ENCODE peak calls at places on chromosomes 3 and 15, in four cellular contexts. One of them, this sample, is unnamed.

GRCh38 chr3:190546881-190547510 is 33.1 kb downstream of the IL1RAP start:
- DNase-seq in K562: no peak
- DNase-seq in GM12878: no peak
- DNase-seq in IMR-90: no peak
- DNase-seq in this sample: no peak

GRCh38 chr3:46853441-46854410 is 9.5 kb downstream of the MYL3 start:
- DNase-seq in K562: no peak
- DNase-seq in GM12878: no peak
- DNase-seq in IMR-90: no peak
- DNase-seq in this sample: no peak

GRCh38 chr3:49638445-49638844 is 35.7 kb upstream of the APEH start:
- DNase-seq in K562: peak
- DNase-seq in GM12878: no peak
- DNase-seq in IMR-90: peak
- DNase-seq in this sample: peak

GRCh38 chr15:91660174-91660649 is 193.3 kb upstream of the SLCO3A1 start:
- DNase-seq in K562: no peak
- DNase-seq in GM12878: no peak
- DNase-seq in IMR-90: no peak
- DNase-seq in this sample: peak

GRCh38 chr3:111151438-111151837 is 79.8 kb downstream of the NECTIN3 start:
- DNase-seq in K562: no peak
- DNase-seq in GM12878: no peak
- DNase-seq in IMR-90: peak
- DNase-seq in this sample: no peak

GRCh38 chr3:142077155-142077858 is 72.0 kb downstream of the TFDP2 start:
- DNase-seq in K562: no peak
- DNase-seq in GM12878: no peak
- DNase-seq in IMR-90: no peak
- DNase-seq in this sample: no peak

GRCh38 chr3:106255870-106256248 is 387.0 kb upstream of the CBLB start:
- DNase-seq in K562: no peak
- DNase-seq in GM12878: peak
- DNase-seq in IMR-90: no peak
- DNase-seq in this sample: no peak

GRCh38 chr3:37763338-37763737 is 98.3 kb upstream of the CTDSPL start:
- DNase-seq in K562: no peak
- DNase-seq in GM12878: no peak
- DNase-seq in IMR-90: no peak
- DNase-seq in this sample: no peak

GRCh38 chr3:153182491-153182890 is 20.5 kb downstream of the RAP2B start:
- DNase-seq in K562: no peak
- DNase-seq in GM12878: no peak
- DNase-seq in IMR-90: no peak
- DNase-seq in this sample: no peak

GRCh38 chr3:12865271-12865670 is 23.9 kb upstream of the RPL32 start:
- DNase-seq in K562: no peak
- DNase-seq in GM12878: no peak
- DNase-seq in IMR-90: no peak
- DNase-seq in this sample: no peak

GRCh38 chr3:24793896-24794295 is 299.2 kb upstream of the THRB start:
- DNase-seq in K562: no peak
- DNase-seq in GM12878: no peak
- DNase-seq in IMR-90: no peak
- DNase-seq in this sample: no peak

GRCh38 chr15:41429003-41429890 is 12.4 kb downstream of the RTF1 start:
- DNase-seq in K562: no peak
- DNase-seq in GM12878: peak
- DNase-seq in IMR-90: peak
- DNase-seq in this sample: no peak

GRCh38 chr3:54570008-54570407 is 357.9 kb downstream of the LRTM1 start:
- DNase-seq in K562: no peak
- DNase-seq in GM12878: no peak
- DNase-seq in IMR-90: no peak
- DNase-seq in this sample: no peak

GRCh38 chr15:29309139-29309538 is 39.5 kb upstream of the NSMCE3 start:
- DNase-seq in K562: no peak
- DNase-seq in GM12878: peak
- DNase-seq in IMR-90: no peak
- DNase-seq in this sample: no peak

GRCh38 chr15:49023354-49023753 is 22.9 kb downstream of the SECISBP2L start:
- DNase-seq in K562: no peak
- DNase-seq in GM12878: no peak
- DNase-seq in IMR-90: no peak
- DNase-seq in this sample: no peak

GRCh38 chr15:52730163-52730562 is 51.0 kb upstream of the ATOSA start:
- DNase-seq in K562: no peak
- DNase-seq in GM12878: peak
- DNase-seq in IMR-90: peak
- DNase-seq in this sample: no peak

GRCh38 chr3:150202696-150203095 is 205.4 kb upstream of the TSC22D2 start:
- DNase-seq in K562: no peak
- DNase-seq in GM12878: no peak
- DNase-seq in IMR-90: no peak
- DNase-seq in this sample: no peak

GRCh38 chr3:134291300-134292254 is 40.9 kb upstream of the RYK start:
- DNase-seq in K562: no peak
- DNase-seq in GM12878: no peak
- DNase-seq in IMR-90: peak
- DNase-seq in this sample: peak

GRCh38 chr3:15367059-15367458 is 34.7 kb upstream of the SH3BP5 start:
- DNase-seq in K562: no peak
- DNase-seq in GM12878: no peak
- DNase-seq in IMR-90: peak
- DNase-seq in this sample: no peak

GRCh38 chr3:45509038-45509767 is 85.3 kb upstream of the LIMD1 start:
- DNase-seq in K562: no peak
- DNase-seq in GM12878: no peak
- DNase-seq in IMR-90: peak
- DNase-seq in this sample: no peak

GRCh38 chr3:188978772-188979171 is 193.0 kb upstream of the TPRG1 start:
- DNase-seq in K562: no peak
- DNase-seq in GM12878: no peak
- DNase-seq in IMR-90: peak
- DNase-seq in this sample: peak

GRCh38 chr3:155714295-155714718 is 30.6 kb downstream of the PLCH1 start:
- DNase-seq in K562: no peak
- DNase-seq in GM12878: no peak
- DNase-seq in IMR-90: no peak
- DNase-seq in this sample: no peak

GRCh38 chr3:105199217-105199616 is 167.5 kb upstream of the ALCAM start:
- DNase-seq in K562: no peak
- DNase-seq in GM12878: no peak
- DNase-seq in IMR-90: no peak
- DNase-seq in this sample: no peak

GRCh38 chr3:13025090-13025489 is 48.1 kb downstream of the IQSEC1 start:
- DNase-seq in K562: no peak
- DNase-seq in GM12878: no peak
- DNase-seq in IMR-90: peak
- DNase-seq in this sample: peak

GRCh38 chr15:66797921-66798320 is 95.9 kb downstream of the SMAD6 start:
- DNase-seq in K562: no peak
- DNase-seq in GM12878: no peak
- DNase-seq in IMR-90: no peak
- DNase-seq in this sample: no peak

GRCh38 chr3:72237679-72238320 is 452.9 kb upstream of the PROK2 start:
- DNase-seq in K562: no peak
- DNase-seq in GM12878: no peak
- DNase-seq in IMR-90: no peak
- DNase-seq in this sample: no peak

GRCh38 chr3:49785565-49786356 is 581 bp downstream of the IP6K1 start:
- DNase-seq in K562: no peak
- DNase-seq in GM12878: no peak
- DNase-seq in IMR-90: peak
- DNase-seq in this sample: no peak

GRCh38 chr3:185094691-185095090 is 58.2 kb downstream of the C3orf70 start:
- DNase-seq in K562: no peak
- DNase-seq in GM12878: no peak
- DNase-seq in IMR-90: peak
- DNase-seq in this sample: no peak

GRCh38 chr15:61038387-61038786 is 190.7 kb downstream of the RORA start:
- DNase-seq in K562: no peak
- DNase-seq in GM12878: no peak
- DNase-seq in IMR-90: peak
- DNase-seq in this sample: no peak

GRCh38 chr15:96340611-96341464 is 10.3 kb downstream of the NR2F2 start:
- DNase-seq in K562: no peak
- DNase-seq in GM12878: no peak
- DNase-seq in IMR-90: peak
- DNase-seq in this sample: peak

GRCh38 chr3:151835751-151836550 is 22.0 kb downstream of the AADAC start:
- DNase-seq in K562: no peak
- DNase-seq in GM12878: no peak
- DNase-seq in IMR-90: peak
- DNase-seq in this sample: peak

GRCh38 chr3:196599734-196600128 is 31.3 kb downstream of the FBXO45 start:
- DNase-seq in K562: no peak
- DNase-seq in GM12878: no peak
- DNase-seq in IMR-90: peak
- DNase-seq in this sample: peak

GRCh38 chr3:25592510-25592968 is 72.2 kb downstream of the TOP2B start:
- DNase-seq in K562: peak
- DNase-seq in GM12878: no peak
- DNase-seq in IMR-90: peak
- DNase-seq in this sample: peak

GRCh38 chr15:66622677-66623076 is 56.9 kb upstream of the LCTL start:
- DNase-seq in K562: no peak
- DNase-seq in GM12878: no peak
- DNase-seq in IMR-90: no peak
- DNase-seq in this sample: no peak

GRCh38 chr3:100852882-100853281 is 140.3 kb downstream of the ABI3BP start:
- DNase-seq in K562: no peak
- DNase-seq in GM12878: no peak
- DNase-seq in IMR-90: no peak
- DNase-seq in this sample: no peak

GRCh38 chr15:82532383-82532990 is 7.8 kb downstream of the RPS17 start:
- DNase-seq in K562: no peak
- DNase-seq in GM12878: no peak
- DNase-seq in IMR-90: no peak
- DNase-seq in this sample: no peak

GRCh38 chr15:82535566-82536408 is 4.5 kb downstream of the RPS17 start:
- DNase-seq in K562: no peak
- DNase-seq in GM12878: no peak
- DNase-seq in IMR-90: no peak
- DNase-seq in this sample: no peak

GRCh38 chr15:82532991-82533481 is 7.2 kb downstream of the RPS17 start:
- DNase-seq in K562: no peak
- DNase-seq in GM12878: no peak
- DNase-seq in IMR-90: no peak
- DNase-seq in this sample: no peak

GRCh38 chr15:82531496-82532382 is 8.5 kb downstream of the RPS17 start:
- DNase-seq in K562: no peak
- DNase-seq in GM12878: no peak
- DNase-seq in IMR-90: no peak
- DNase-seq in this sample: no peak

GRCh38 chr15:82533801-82534200 is 6.5 kb downstream of the RPS17 start:
- DNase-seq in K562: no peak
- DNase-seq in GM12878: no peak
- DNase-seq in IMR-90: no peak
- DNase-seq in this sample: no peak
- TF ChIP-seq ELK1 in K562: no peak
- TF ChIP-seq ELK1 in GM12878: no peak
- TF ChIP-seq ELK1 in IMR-90: no peak
- TF ChIP-seq ELK1 in this sample: no peak

GRCh38 chr15:36595625-36596024 is 16.2 kb downstream of the CDIN1 start:
- DNase-seq in K562: no peak
- DNase-seq in GM12878: no peak
- DNase-seq in IMR-90: no peak
- DNase-seq in this sample: no peak
- TF ChIP-seq ELK1 in K562: no peak
- TF ChIP-seq ELK1 in GM12878: no peak
- TF ChIP-seq ELK1 in IMR-90: no peak
- TF ChIP-seq ELK1 in this sample: no peak

GRCh38 chr15:59292393-59292792 is 80.3 kb downstream of the MYO1E start:
- DNase-seq in K562: no peak
- DNase-seq in GM12878: no peak
- DNase-seq in IMR-90: peak
- DNase-seq in this sample: no peak
- TF ChIP-seq ELK1 in K562: no peak
- TF ChIP-seq ELK1 in GM12878: no peak
- TF ChIP-seq ELK1 in IMR-90: no peak
- TF ChIP-seq ELK1 in this sample: no peak

GRCh38 chr15:32834156-32834555 is 116.4 kb downstream of the GREM1 start:
- DNase-seq in K562: no peak
- DNase-seq in GM12878: peak
- DNase-seq in IMR-90: no peak
- DNase-seq in this sample: no peak
- TF ChIP-seq ELK1 in K562: no peak
- TF ChIP-seq ELK1 in GM12878: no peak
- TF ChIP-seq ELK1 in IMR-90: no peak
- TF ChIP-seq ELK1 in this sample: no peak

GRCh38 chr15:101115887-101116680 is 135.8 kb downstream of the CHSY1 start:
- DNase-seq in K562: no peak
- DNase-seq in GM12878: no peak
- DNase-seq in IMR-90: peak
- DNase-seq in this sample: no peak
- TF ChIP-seq ELK1 in K562: no peak
- TF ChIP-seq ELK1 in GM12878: no peak
- TF ChIP-seq ELK1 in IMR-90: no peak
- TF ChIP-seq ELK1 in this sample: no peak